ENCODE peak calls at places on chromosomes 5 and 9, in eight cellular contexts. S is SIG-M5; V is NAMALWA; I is activated T-cell treated with anti-CD3 and anti-CD28 coated beads, Interleukin-2, amount 50 U/mL, for 72 hours; U is AG20443; P is natural killer cell; Y is NCI-H748 treated with DMSO at 0.1 percent for 48 hours; G is HS-27A. F is an unnamed sample.

GRCh38 chr5:171330011-171330410 is 21.0 kb downstream of the TLX3 start:
- DNase-seq in S (no peak), V (no peak), I (no peak), U (no peak), P (no peak), Y (no peak), G (no peak), F (no peak)

GRCh38 chr5:139748505-139748826 is 47.1 kb upstream of the PSD2 start:
- DNase-seq in S (no peak), V (no peak), I (no peak), U (no peak), P (no peak), Y (no peak), G (no peak), F (no peak)

GRCh38 chr5:147101654-147102053 is 133.2 kb upstream of the STK32A start:
- DNase-seq in S (no peak), V (no peak), I (no peak), U (peak; percentile 37), P (no peak), Y (no peak), G (no peak), F (no peak)

GRCh38 chr5:134968055-134968454 is 348 bp downstream of the CATSPER3 start:
- DNase-seq in S (no peak), V (no peak), I (no peak), U (no peak), P (no peak), Y (no peak), G (no peak), F (no peak)

GRCh38 chr5:125198270-125198974 is 452.0 kb upstream of the ZNF608 start:
- DNase-seq in S (no peak), V (peak; percentile 68), I (no peak), U (peak; percentile 49), P (no peak), Y (peak; percentile 94), G (no peak), F (no peak)

GRCh38 chr5:28576022-28576421 is 1537.6 kb upstream of the CDH9 start:
- DNase-seq in S (no peak), V (peak; percentile 16), I (no peak), U (no peak), P (no peak), Y (no peak), G (no peak), F (no peak)

GRCh38 chr9:129175825-129176633 is 2.0 kb downstream of the IER5L start:
- DNase-seq in S (no peak), V (peak; percentile 89), I (peak; percentile 76), U (peak; percentile 74), P (peak; percentile 25), Y (peak; percentile 64), G (peak; percentile 78), F (peak; percentile 83)

GRCh38 chr5:170473642-170474041 is 30.2 kb upstream of the KCNIP1 start:
- DNase-seq in S (no peak), V (no peak), I (no peak), U (no peak), P (no peak), Y (no peak), G (no peak), F (no peak)

GRCh38 chr5:149427374-149427773 is 48.3 kb upstream of the IL17B start:
- DNase-seq in S (no peak), V (no peak), I (no peak), U (no peak), P (no peak), Y (no peak), G (no peak), F (no peak)

GRCh38 chr9:136808075-136808780 is 480 bp downstream of the RABL6 start:
- DNase-seq in S (no peak), V (peak; percentile 62), I (peak; percentile 49), U (peak; percentile 37), P (peak; percentile 36), Y (no peak), G (no peak), F (peak; percentile 60)

GRCh38 chr9:94780516-94780950 is 54.0 kb downstream of the AOPEP start:
- DNase-seq in S (no peak), V (peak; percentile 5), I (peak; percentile 27), U (no peak), P (no peak), Y (no peak), G (no peak), F (no peak)

GRCh38 chr5:88660326-88660946 is 222.5 kb downstream of the MEF2C start:
- DNase-seq in S (no peak), V (peak; percentile 35), I (no peak), U (peak; percentile 61), P (no peak), Y (peak; percentile 62), G (peak; percentile 35), F (no peak)

GRCh38 chr5:10310073-10310779 is 2.5 kb upstream of the CMBL start:
- DNase-seq in S (no peak), V (no peak), I (no peak), U (no peak), P (no peak), Y (no peak), G (no peak), F (no peak)

GRCh38 chr9:109016132-109016531 is 2.8 kb upstream of the CTNNAL1 start:
- DNase-seq in S (no peak), V (peak; percentile 16), I (no peak), U (no peak), P (no peak), Y (no peak), G (no peak), F (no peak)

F was measured in GM13976.